ENCODE peak calls at places on chromosome 21, in four cellular contexts. S is tibial artery, V is cardiac muscle cell, Y is fibroblast of lung. M is an unnamed sample.

GRCh38 chr21:25790122-25790951 is 55.6 kb downstream of the GABPA start:
- DNase-seq in S (no peak), V (peak), Y (peak), M (peak)

GRCh38 chr21:18493420-18493819 is 89.8 kb upstream of the TMPRSS15 start:
- DNase-seq in S (no peak), V (no peak), Y (peak), M (peak)

GRCh38 chr21:42061195-42061865 is 9.8 kb upstream of the UMODL1 start:
- DNase-seq in S (no peak), V (no peak), Y (no peak), M (no peak)

GRCh38 chr21:43864313-43864805 is 664 bp upstream of the AGPAT3 start:
- DNase-seq in S (no peak), V (peak), Y (peak), M (peak)

GRCh38 chr21:40886006-40886405 is 39.0 kb upstream of the DSCAM start:
- DNase-seq in S (no peak), V (no peak), Y (no peak), M (no peak)

GRCh38 chr21:46150073-46150472 is 5.3 kb downstream of the FTCD start:
- DNase-seq in S (peak), V (no peak), Y (no peak), M (no peak)

GRCh38 chr21:20463362-20463761 is 534.8 kb upstream of the NCAM2 start:
- DNase-seq in S (no peak), V (no peak), Y (no peak), M (no peak)

GRCh38 chr21:32022141-32022540 is 149.3 kb downstream of the HUNK start:
- DNase-seq in S (no peak), V (no peak), Y (no peak), M (no peak)

GRCh38 chr21:42179316-42179715 is 39.6 kb upstream of the ABCG1 start:
- DNase-seq in S (no peak), V (no peak), Y (no peak), M (no peak)

GRCh38 chr21:20169812-20170576 is 828.2 kb upstream of the NCAM2 start:
- DNase-seq in S (no peak), V (no peak), Y (no peak), M (no peak)

GRCh38 chr21:34881894-34882371 is 167.2 kb downstream of the RUNX1 start:
- DNase-seq in S (no peak), V (no peak), Y (peak), M (peak)

GRCh38 chr21:46116189-46116845 is 18.4 kb downstream of the COL6A2 start:
- DNase-seq in S (peak), V (no peak), Y (no peak), M (no peak)

GRCh38 chr21:42397291-42398129 is 1.7 kb upstream of the TMPRSS3 start:
- DNase-seq in S (no peak), V (no peak), Y (no peak), M (no peak)

GRCh38 chr21:39527067-39527595 is 75.4 kb downstream of the SH3BGR start:
- DNase-seq in S (no peak), V (no peak), Y (no peak), M (no peak)

GRCh38 chr21:29382029-29382654 is 83.4 kb downstream of the BACH1 start:
- DNase-seq in S (no peak), V (no peak), Y (peak), M (peak)

GRCh38 chr21:8991968-8992621 is 1529.3 kb upstream of the TPTE start:
- DNase-seq in S (no peak), V (no peak), Y (peak), M (no peak)

GRCh38 chr21:42732033-42732410 is 78.6 kb downstream of the PDE9A start:
- DNase-seq in S (no peak), V (no peak), Y (no peak), M (no peak)

GRCh38 chr21:39620856-39621255 is 8.1 kb downstream of the B3GALT5 start:
- DNase-seq in S (no peak), V (no peak), Y (no peak), M (no peak)

DNA sequence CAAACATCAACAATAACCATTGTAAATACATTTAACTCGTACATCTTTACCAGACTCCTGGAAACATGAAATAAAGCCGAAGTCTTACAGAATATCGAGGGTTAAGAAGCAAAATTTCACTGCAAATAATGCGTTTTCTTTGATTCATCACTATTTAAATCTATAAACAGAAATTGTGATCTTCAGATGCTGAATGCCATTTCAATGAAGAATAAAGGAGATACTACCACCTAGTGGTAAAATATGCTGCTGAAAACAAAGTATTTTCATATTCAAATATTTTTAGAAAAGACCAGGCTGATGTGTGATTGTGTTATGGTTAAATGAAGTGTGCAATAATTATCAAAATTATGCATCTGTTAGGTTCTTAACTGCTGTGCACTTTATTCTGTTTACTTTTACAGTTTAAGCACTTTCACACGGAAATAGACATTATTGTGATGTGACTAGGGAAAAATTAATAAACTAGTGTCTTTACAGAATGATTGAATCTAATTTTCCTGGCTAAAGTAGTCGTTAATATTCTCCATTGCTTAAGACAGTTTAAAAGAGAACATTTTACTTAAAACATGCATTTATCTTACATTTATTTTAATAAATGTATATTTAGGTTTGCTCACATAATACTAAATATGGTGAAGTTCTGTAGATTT is 1093.1 kb downstream of the MRPL39 start:
- DNase-seq in S (no peak), V (peak), Y (no peak), M (peak)
- TF ChIP-seq CTCF in S (no peak), V (peak), Y (peak), M (peak)

GRCh38 chr21:45103966-45104520 is 29.7 kb downstream of the ADARB1 start:
- DNase-seq in S (no peak), V (no peak), Y (no peak), M (no peak)

GRCh38 chr21:45104560-45104959 is 30.2 kb downstream of the ADARB1 start:
- DNase-seq in S (peak), V (no peak), Y (no peak), M (peak)

GRCh38 chr21:45105906-45106485 is 31.6 kb downstream of the ADARB1 start:
- DNase-seq in S (no peak), V (no peak), Y (no peak), M (no peak)

GRCh38 chr21:45100866-45101265 is 26.5 kb downstream of the ADARB1 start:
- DNase-seq in S (no peak), V (no peak), Y (no peak), M (no peak)

GRCh38 chr21:45102391-45102932 is 28.1 kb downstream of the ADARB1 start:
- DNase-seq in S (no peak), V (no peak), Y (peak), M (peak)
- TF ChIP-seq CTCF in S (peak), V (peak), Y (peak), M (peak)

DNA sequence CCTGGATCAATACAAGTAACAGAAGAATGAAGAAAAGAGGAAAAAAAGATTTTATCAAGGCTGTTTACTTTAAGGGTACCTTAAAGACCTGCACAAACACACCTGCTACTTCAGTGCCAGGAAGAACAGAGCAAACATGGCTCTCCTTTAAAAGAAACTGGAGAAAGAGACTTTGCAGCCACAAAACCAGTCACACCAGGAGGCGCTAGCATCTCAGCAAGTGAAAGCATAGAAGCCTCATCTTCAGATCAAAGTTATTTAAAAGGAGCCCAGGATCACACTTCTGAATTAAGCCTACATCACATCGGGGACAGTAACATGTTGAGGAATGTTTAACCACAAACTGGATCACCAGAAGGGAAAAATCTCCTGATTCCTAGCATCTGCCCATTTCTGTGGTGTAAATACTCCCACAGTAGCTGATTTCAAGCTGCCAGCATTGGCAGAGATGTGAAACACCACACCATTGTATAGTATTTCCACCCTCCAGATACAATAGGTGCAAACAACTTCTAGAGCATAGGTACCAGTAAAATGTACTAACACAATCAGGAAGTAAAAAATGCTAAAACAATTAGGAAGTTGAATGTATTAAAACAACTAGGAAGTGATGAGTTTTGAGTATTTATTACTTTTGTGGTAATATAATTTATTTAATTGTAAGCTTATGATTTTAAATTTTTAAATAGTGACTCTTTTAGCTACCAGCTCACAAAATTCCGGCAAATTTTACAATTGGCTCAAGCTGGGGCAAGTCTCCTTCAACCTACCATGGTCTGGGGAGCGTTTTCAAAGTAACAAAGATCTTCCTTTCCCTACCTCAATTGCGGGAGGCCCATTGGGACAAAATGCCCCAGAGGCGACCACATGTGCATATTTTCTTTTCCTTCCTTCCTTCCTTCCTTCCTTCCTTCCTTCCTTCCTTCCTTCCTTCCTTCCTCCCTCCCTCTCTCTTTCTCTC is 105.3 kb upstream of the CLDN14 start:
- DNase-seq in S (no peak), V (no peak), Y (no peak), M (no peak)
- TF ChIP-seq CTCF in S (no peak), V (peak), Y (peak), M (no peak)

GRCh38 chr21:28018741-28019669 is 973.7 kb downstream of the LTN1 start:
- DNase-seq in S (no peak), V (peak), Y (no peak), M (peak)
- TF ChIP-seq CTCF in S (no peak), V (peak), Y (no peak), M (no peak)

GRCh38 chr21:33305344-33305671 is 19.5 kb upstream of the IFNAR1 start:
- DNase-seq in S (peak), V (no peak), Y (no peak), M (no peak)

GRCh38 chr21:33309778-33310177 is 15.0 kb upstream of the IFNAR1 start:
- DNase-seq in S (no peak), V (no peak), Y (no peak), M (no peak)

GRCh38 chr21:33313183-33313582 is 11.6 kb upstream of the IFNAR1 start:
- DNase-seq in S (no peak), V (no peak), Y (no peak), M (no peak)

GRCh38 chr21:33313611-33314010 is 11.2 kb upstream of the IFNAR1 start:
- DNase-seq in S (no peak), V (no peak), Y (no peak), M (no peak)

DNA sequence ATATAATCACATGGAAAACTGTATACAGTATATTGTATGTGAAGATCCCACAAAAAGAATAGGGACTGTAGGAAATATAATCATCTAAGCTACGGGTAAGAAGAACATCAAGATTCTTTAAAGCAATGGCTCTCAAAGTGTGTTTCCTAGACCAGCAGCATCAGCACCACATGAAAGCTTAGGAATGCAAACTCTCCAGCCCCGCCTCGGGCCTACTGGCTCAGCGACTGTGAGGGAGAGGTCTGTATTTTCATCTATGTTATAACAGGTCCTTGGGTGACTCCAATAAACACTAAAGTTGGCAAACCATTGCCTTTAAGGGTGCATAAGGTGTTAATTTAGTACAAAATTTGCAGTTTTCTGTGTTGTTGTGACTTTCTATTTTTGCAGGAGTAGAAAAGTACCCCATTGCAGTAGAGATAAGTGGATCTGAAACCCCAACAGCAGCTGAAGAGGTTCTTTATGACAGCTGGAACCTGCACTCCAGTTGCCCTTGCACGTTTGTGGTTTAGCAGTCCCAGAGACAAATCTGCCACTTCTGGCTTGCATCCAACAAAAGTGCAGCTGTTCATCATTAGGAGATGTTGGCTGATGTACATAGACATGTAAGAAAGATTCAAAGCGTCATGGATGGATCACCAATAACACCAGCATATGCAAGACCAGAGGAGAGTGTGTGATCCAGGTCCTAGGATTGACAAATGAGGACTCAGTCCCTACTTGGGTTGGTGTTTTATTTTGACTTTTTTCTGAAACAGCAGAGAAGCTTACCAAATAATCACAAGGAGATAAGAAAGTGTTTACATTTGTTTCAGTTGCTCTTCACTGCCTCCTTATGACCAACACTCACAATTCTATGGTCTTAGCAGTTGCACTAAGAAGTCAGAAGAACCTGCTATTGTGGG is 15.9 kb upstream of the IFNAR1 start:
- DNase-seq in S (peak), V (no peak), Y (peak), M (no peak)
- TF ChIP-seq CTCF in S (no peak), V (peak), Y (peak), M (no peak)

DNA sequence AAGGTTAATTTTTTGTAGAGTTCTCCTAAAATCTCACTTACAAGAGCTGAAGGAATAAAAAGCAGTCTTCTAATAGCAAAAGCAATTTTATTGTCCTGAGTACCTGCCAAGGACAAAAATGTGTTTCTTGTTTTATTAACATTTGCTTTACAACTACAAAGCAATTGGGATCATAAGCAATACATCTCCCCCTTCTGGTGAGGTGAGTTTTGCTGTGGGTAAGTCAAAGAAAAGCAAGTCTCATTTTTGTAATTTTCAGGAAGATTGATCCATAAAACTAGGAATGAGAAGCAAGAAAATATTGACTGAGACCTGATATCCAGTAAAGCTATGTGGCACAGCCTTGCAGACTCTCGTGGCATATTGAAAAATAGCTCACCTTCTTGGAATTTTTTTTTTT is 2162.7 kb downstream of the NCAM2 start:
- DNase-seq in S (no peak), V (no peak), Y (no peak), M (peak)
- TF ChIP-seq CTCF in S (no peak), V (no peak), Y (no peak), M (peak)

DNA sequence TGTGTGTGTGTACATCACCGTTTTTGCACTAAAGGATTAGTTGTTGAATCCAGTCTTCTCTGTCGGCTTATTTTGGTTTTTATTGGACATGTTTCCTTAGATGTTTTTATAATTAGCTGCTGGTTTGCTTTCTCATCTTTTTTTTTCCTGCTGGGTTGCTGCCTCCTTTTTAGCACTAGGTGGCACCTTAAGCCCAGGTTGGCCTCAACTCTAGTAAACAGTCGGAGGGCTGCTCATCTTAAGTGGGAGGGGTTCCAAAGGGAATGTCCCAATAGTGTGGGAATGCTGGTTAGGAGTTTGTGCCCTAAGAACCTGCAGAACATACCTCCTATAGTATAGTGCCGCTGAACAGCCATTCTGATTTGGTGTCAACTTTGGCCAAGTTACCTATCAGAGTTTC is 570.1 kb upstream of the CXADR start:
- DNase-seq in S (no peak), V (no peak), Y (peak), M (peak)
- TF ChIP-seq CTCF in S (no peak), V (peak), Y (peak), M (peak)

DNA sequence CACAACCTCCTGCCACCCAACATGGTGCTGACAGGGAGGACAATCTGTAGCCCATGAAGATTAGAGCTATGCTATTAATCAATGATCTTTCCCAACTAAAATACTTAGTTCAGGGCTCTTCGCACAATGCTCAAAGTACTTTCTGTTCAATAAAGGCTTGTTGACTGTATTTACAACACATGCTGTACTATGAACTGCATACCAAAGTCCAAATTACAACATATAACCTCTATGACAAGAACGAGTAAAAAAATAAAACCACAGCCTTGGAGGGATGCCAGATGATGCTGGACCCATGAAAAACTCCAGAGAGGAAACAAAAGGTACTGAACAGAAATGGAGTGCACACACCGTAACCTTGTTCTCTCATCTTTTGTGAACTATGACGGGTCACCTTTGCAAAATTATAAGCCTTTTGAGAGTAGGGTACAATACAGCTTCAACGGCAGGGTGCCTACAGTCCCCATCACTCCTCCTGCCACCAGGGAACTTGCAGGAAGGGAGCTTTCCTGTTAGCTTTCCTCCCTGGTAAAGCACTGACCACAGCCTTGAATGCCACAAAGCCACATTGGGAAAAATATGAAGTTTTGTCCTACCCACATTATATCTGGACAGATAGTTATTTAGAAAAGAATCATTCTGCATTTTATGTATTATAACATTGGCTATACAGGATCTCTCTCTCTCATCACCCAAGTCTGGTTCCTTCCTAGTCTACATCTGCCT is 175.6 kb downstream of the NRIP1 start:
- DNase-seq in S (no peak), V (no peak), Y (peak), M (peak)
- TF ChIP-seq CTCF in S (no peak), V (no peak), Y (no peak), M (no peak)

M was measured in MCF 10A.